ENCODE peak calls at places on chromosomes 2 and 18, in seven cellular contexts. One of them, this sample, is unnamed.
A peak's percentile ranks its signal among the peaks of the same experiment; 100 is the strongest.

GRCh38 chr2:164014068-164014577 is 278.3 kb upstream of the FIGN start:
- DNase-seq in cardiac muscle cell: no peak
- DNase-seq in lower lobe of right lung: no peak
- DNase-seq in stomach: no peak
- DNase-seq in IMR-90: no peak
- DNase-seq in kidney: no peak
- DNase-seq in right lobe of liver: no peak
- DNase-seq in this sample: no peak

GRCh38 chr2:172438741-172439508 is 11.5 kb downstream of the ITGA6 start:
- DNase-seq in cardiac muscle cell: no peak
- DNase-seq in lower lobe of right lung: no peak
- DNase-seq in stomach: peak; percentile 65
- DNase-seq in IMR-90: peak; percentile 71
- DNase-seq in kidney: no peak
- DNase-seq in right lobe of liver: no peak
- DNase-seq in this sample: no peak

GRCh38 chr18:63676526-63676925 is 14.8 kb upstream of the SERPINB3 start:
- DNase-seq in cardiac muscle cell: peak; percentile 50
- DNase-seq in lower lobe of right lung: no peak
- DNase-seq in stomach: peak; percentile 41
- DNase-seq in IMR-90: no peak
- DNase-seq in kidney: no peak
- DNase-seq in right lobe of liver: peak; percentile 34
- DNase-seq in this sample: no peak

GRCh38 chr2:144704696-144705095 is 184.8 kb upstream of the ZEB2 start:
- DNase-seq in cardiac muscle cell: no peak
- DNase-seq in lower lobe of right lung: no peak
- DNase-seq in stomach: no peak
- DNase-seq in IMR-90: no peak
- DNase-seq in kidney: no peak
- DNase-seq in right lobe of liver: no peak
- DNase-seq in this sample: no peak

GRCh38 chr2:238236571-238236970 is 3.3 kb downstream of the HES6 start:
- DNase-seq in cardiac muscle cell: no peak
- DNase-seq in lower lobe of right lung: no peak
- DNase-seq in stomach: no peak
- DNase-seq in IMR-90: no peak
- DNase-seq in kidney: no peak
- DNase-seq in right lobe of liver: no peak
- DNase-seq in this sample: no peak

GRCh38 chr2:44801289-44801675 is 140.2 kb upstream of the SIX3 start:
- DNase-seq in cardiac muscle cell: no peak
- DNase-seq in lower lobe of right lung: no peak
- DNase-seq in stomach: no peak
- DNase-seq in IMR-90: no peak
- DNase-seq in kidney: no peak
- DNase-seq in right lobe of liver: no peak
- DNase-seq in this sample: no peak

GRCh38 chr2:201938151-201938815 is 95.4 kb upstream of the FZD7 start:
- DNase-seq in cardiac muscle cell: no peak
- DNase-seq in lower lobe of right lung: no peak
- DNase-seq in stomach: no peak
- DNase-seq in IMR-90: peak; percentile 63
- DNase-seq in kidney: no peak
- DNase-seq in right lobe of liver: no peak
- DNase-seq in this sample: no peak

GRCh38 chr2:88190808-88191721 is 20.9 kb downstream of the THNSL2 start:
- DNase-seq in cardiac muscle cell: peak; percentile 64
- DNase-seq in lower lobe of right lung: no peak
- DNase-seq in stomach: no peak
- DNase-seq in IMR-90: peak; percentile 23
- DNase-seq in kidney: no peak
- DNase-seq in right lobe of liver: no peak
- DNase-seq in this sample: no peak

GRCh38 chr2:241036397-241036963 is 38.1 kb downstream of the SNED1 start:
- DNase-seq in cardiac muscle cell: peak; percentile 72
- DNase-seq in lower lobe of right lung: no peak
- DNase-seq in stomach: peak; percentile 62
- DNase-seq in IMR-90: no peak
- DNase-seq in kidney: peak; percentile 86
- DNase-seq in right lobe of liver: no peak
- DNase-seq in this sample: no peak

GRCh38 chr2:18651842-18652774 is 62.7 kb upstream of the NT5C1B start:
- DNase-seq in cardiac muscle cell: no peak
- DNase-seq in lower lobe of right lung: no peak
- DNase-seq in stomach: no peak
- DNase-seq in IMR-90: peak; percentile 57
- DNase-seq in kidney: no peak
- DNase-seq in right lobe of liver: no peak
- DNase-seq in this sample: no peak

DNA sequence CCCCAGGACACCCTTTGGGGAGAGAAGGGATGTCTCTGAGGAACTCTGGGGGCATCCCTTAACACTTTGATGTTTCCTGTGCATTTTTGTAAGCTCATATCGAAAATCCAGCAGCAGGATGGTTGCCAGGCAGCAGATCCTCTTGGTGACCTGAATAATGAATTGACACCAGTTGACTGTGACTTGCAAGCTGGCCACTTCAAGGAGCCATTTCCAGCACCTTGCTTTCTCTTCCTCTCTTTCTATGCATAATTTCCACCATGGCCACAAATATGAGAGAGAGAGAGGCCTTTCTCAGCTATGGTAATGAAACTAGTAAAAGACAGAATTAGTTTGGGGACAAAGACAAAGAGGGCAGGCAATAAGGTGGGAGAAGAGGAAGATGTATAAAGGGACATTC is 91.7 kb downstream of the NRP2 start:
- DNase-seq in cardiac muscle cell: no peak
- DNase-seq in lower lobe of right lung: no peak
- DNase-seq in stomach: no peak
- DNase-seq in IMR-90: no peak
- DNase-seq in kidney: no peak
- DNase-seq in right lobe of liver: no peak
- DNase-seq in this sample: no peak
- H3K4me3 ChIP-seq in cardiac muscle cell: no peak overlapping the region
- H3K4me3 ChIP-seq in lower lobe of right lung: no peak overlapping the region
- H3K4me3 ChIP-seq in stomach: no peak overlapping the region
- H3K4me3 ChIP-seq in IMR-90: no peak overlapping the region
- H3K4me3 ChIP-seq in kidney: no peak overlapping the region
- H3K4me3 ChIP-seq in right lobe of liver: no peak overlapping the region
- H3K4me3 ChIP-seq in this sample: no peak overlapping the region

GRCh38 chr2:98773169-98773568 is 42.2 kb upstream of the MGAT4A start:
- DNase-seq in cardiac muscle cell: no peak
- DNase-seq in lower lobe of right lung: no peak
- DNase-seq in stomach: no peak
- DNase-seq in IMR-90: no peak
- DNase-seq in kidney: peak; percentile 83
- DNase-seq in right lobe of liver: no peak
- DNase-seq in this sample: no peak

GRCh38 chr2:98777710-98778109 is 46.8 kb upstream of the MGAT4A start:
- DNase-seq in cardiac muscle cell: no peak
- DNase-seq in lower lobe of right lung: no peak
- DNase-seq in stomach: no peak
- DNase-seq in IMR-90: no peak
- DNase-seq in kidney: no peak
- DNase-seq in right lobe of liver: no peak
- DNase-seq in this sample: no peak

GRCh38 chr2:98777076-98777475 is 46.1 kb upstream of the MGAT4A start:
- DNase-seq in cardiac muscle cell: no peak
- DNase-seq in lower lobe of right lung: no peak
- DNase-seq in stomach: no peak
- DNase-seq in IMR-90: no peak
- DNase-seq in kidney: no peak
- DNase-seq in right lobe of liver: no peak
- DNase-seq in this sample: no peak

GRCh38 chr2:98773907-98774306 is 43.0 kb upstream of the MGAT4A start:
- DNase-seq in cardiac muscle cell: no peak
- DNase-seq in lower lobe of right lung: no peak
- DNase-seq in stomach: no peak
- DNase-seq in IMR-90: no peak
- DNase-seq in kidney: no peak
- DNase-seq in right lobe of liver: no peak
- DNase-seq in this sample: no peak

DNA sequence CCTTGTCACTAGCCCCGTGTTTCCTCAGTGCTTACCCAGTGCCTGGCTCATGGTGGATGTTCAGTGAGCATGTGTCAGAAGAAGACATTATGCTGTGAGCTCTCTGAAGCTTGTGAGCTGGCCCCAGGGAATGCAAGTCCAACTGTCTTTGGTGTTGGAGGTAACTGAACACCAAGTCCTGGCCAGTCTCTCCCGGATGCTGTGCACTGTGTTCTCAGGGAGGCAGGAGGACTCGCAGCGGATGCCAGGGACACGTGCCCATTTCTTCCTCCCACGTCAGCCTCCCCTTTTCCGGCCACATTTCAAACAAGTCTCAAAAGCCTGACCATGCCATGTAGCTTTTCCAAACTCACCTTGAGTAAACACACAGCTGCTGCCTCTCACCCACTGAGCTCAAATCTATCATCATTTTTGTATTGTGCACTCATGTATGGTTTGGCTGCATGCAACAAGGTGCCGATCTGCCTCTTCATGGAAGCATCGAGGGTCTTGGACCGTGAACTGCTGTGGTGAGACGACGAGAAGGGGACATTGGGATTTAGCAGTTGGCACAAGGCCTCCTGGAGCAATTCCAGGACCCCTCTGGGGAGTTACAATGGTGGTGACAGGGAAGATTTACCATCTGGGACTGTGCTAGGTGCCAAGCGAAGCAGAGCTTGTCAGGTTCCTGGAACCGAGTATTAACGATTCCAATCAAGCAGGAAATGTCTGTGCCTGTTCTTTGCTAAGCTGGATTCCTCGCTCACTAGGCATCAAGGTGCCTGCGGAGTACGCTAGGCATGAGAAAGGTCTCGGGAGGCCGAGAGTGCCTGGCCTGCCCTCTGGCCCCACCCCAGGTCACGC is 44.4 kb upstream of the MGAT4A start:
- DNase-seq in cardiac muscle cell: no peak
- DNase-seq in lower lobe of right lung: no peak
- DNase-seq in stomach: peak; percentile 42
- DNase-seq in IMR-90: no peak
- DNase-seq in kidney: peak; percentile 84
- DNase-seq in right lobe of liver: no peak
- DNase-seq in this sample: no peak
- H3K27ac ChIP-seq in cardiac muscle cell: no peak overlapping the region
- H3K27ac ChIP-seq in lower lobe of right lung: peak overlapping the region; percentile 54
- H3K27ac ChIP-seq in stomach: peak overlapping the region; percentile 53
- H3K27ac ChIP-seq in IMR-90: no peak overlapping the region
- H3K27ac ChIP-seq in kidney: no peak overlapping the region
- H3K27ac ChIP-seq in right lobe of liver: no peak overlapping the region
- H3K27ac ChIP-seq in this sample: no peak overlapping the region

GRCh38 chr18:61581578-61582204 is 248.5 kb downstream of the CDH20 start:
- DNase-seq in cardiac muscle cell: peak; percentile 82
- DNase-seq in lower lobe of right lung: peak; percentile 79
- DNase-seq in stomach: peak; percentile 86
- DNase-seq in IMR-90: peak; percentile 47
- DNase-seq in kidney: peak; percentile 88
- DNase-seq in right lobe of liver: peak; percentile 71
- DNase-seq in this sample: peak; percentile 91

GRCh38 chr18:61579581-61579980 is 246.4 kb downstream of the CDH20 start:
- DNase-seq in cardiac muscle cell: no peak
- DNase-seq in lower lobe of right lung: no peak
- DNase-seq in stomach: no peak
- DNase-seq in IMR-90: no peak
- DNase-seq in kidney: no peak
- DNase-seq in right lobe of liver: no peak
- DNase-seq in this sample: no peak

GRCh38 chr18:61583548-61583947 is 250.3 kb downstream of the CDH20 start:
- DNase-seq in cardiac muscle cell: no peak
- DNase-seq in lower lobe of right lung: no peak
- DNase-seq in stomach: no peak
- DNase-seq in IMR-90: no peak
- DNase-seq in kidney: no peak
- DNase-seq in right lobe of liver: no peak
- DNase-seq in this sample: no peak

GRCh38 chr18:61580061-61580460 is 246.8 kb downstream of the CDH20 start:
- DNase-seq in cardiac muscle cell: no peak
- DNase-seq in lower lobe of right lung: no peak
- DNase-seq in stomach: no peak
- DNase-seq in IMR-90: no peak
- DNase-seq in kidney: no peak
- DNase-seq in right lobe of liver: no peak
- DNase-seq in this sample: no peak

DNA sequence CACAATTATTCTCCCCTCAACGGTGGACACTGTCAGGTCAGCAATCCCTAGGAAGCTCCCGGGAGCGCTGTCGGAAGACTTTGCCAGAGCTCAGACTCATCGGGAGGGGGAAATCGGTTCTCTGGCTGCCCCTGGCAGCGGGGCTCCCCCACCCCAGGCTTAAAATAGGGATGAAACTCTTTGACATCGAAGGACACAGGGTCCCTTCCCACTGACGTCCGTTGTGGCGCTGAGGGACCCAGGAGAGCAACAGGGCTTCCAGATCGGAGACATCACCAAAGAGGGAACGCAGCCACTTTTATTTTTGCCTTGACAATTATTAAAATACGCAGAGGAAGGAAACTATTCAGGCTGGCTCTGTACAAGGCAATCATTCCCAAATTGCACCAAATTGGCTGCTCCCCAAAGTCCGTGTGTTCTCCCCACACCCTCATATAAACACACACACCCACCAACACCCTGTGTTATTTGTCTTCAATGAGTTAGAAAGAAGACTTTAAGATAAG is 249.0 kb downstream of the CDH20 start:
- DNase-seq in cardiac muscle cell: no peak
- DNase-seq in lower lobe of right lung: no peak
- DNase-seq in stomach: no peak
- DNase-seq in IMR-90: no peak
- DNase-seq in kidney: no peak
- DNase-seq in right lobe of liver: no peak
- DNase-seq in this sample: peak; percentile 80
- TF ChIP-seq CTCF in cardiac muscle cell: no peak
- TF ChIP-seq CTCF in lower lobe of right lung: no peak
- TF ChIP-seq CTCF in stomach: no peak
- TF ChIP-seq CTCF in IMR-90: no peak
- TF ChIP-seq CTCF in kidney: no peak
- TF ChIP-seq CTCF in right lobe of liver: no peak
- TF ChIP-seq CTCF in this sample: peak; percentile 28

GRCh38 chr2:233690444-233690843 is 2.2 kb upstream of the UGT1A6 start:
- DNase-seq in cardiac muscle cell: no peak
- DNase-seq in lower lobe of right lung: no peak
- DNase-seq in stomach: no peak
- DNase-seq in IMR-90: peak; percentile 3
- DNase-seq in kidney: no peak
- DNase-seq in right lobe of liver: no peak
- DNase-seq in this sample: no peak

GRCh38 chr2:233693963-233694362 is 1.3 kb downstream of the UGT1A6 start:
- DNase-seq in cardiac muscle cell: no peak
- DNase-seq in lower lobe of right lung: no peak
- DNase-seq in stomach: no peak
- DNase-seq in IMR-90: no peak
- DNase-seq in kidney: no peak
- DNase-seq in right lobe of liver: no peak
- DNase-seq in this sample: no peak

GRCh38 chr2:233691443-233692433 is 952 bp upstream of the UGT1A6 start:
- DNase-seq in cardiac muscle cell: no peak
- DNase-seq in lower lobe of right lung: no peak
- DNase-seq in stomach: peak; percentile 75
- DNase-seq in IMR-90: no peak
- DNase-seq in kidney: no peak
- DNase-seq in right lobe of liver: no peak
- DNase-seq in this sample: no peak

GRCh38 chr2:233689498-233689897 is 3.2 kb upstream of the UGT1A6 start:
- DNase-seq in cardiac muscle cell: no peak
- DNase-seq in lower lobe of right lung: no peak
- DNase-seq in stomach: peak; percentile 57
- DNase-seq in IMR-90: no peak
- DNase-seq in kidney: no peak
- DNase-seq in right lobe of liver: no peak
- DNase-seq in this sample: no peak

GRCh38 chr2:233692648-233693047 is at the start of gene UGT1A6:
- DNase-seq in cardiac muscle cell: no peak
- DNase-seq in lower lobe of right lung: no peak
- DNase-seq in stomach: no peak
- DNase-seq in IMR-90: no peak
- DNase-seq in kidney: no peak
- DNase-seq in right lobe of liver: no peak
- DNase-seq in this sample: no peak
- H3K4me3 ChIP-seq in cardiac muscle cell: no peak within 1 kb of the TSS
- H3K4me3 ChIP-seq in lower lobe of right lung: no peak within 1 kb of the TSS
- H3K4me3 ChIP-seq in stomach: peak within 1 kb of the TSS; percentile 23
- H3K4me3 ChIP-seq in IMR-90: no peak within 1 kb of the TSS
- H3K4me3 ChIP-seq in kidney: peak within 1 kb of the TSS; percentile 61
- H3K4me3 ChIP-seq in right lobe of liver: peak within 1 kb of the TSS; percentile 49
- H3K4me3 ChIP-seq in this sample: no peak within 1 kb of the TSS